ENCODE peak calls at places on chromosomes 12 and 14, in seven cellular contexts. J is anterior cingulate cortex; I is NCI-H2171 treated with DMSO at 0.1 percent for 48 hours; D is SJCRH30; P is putamen; K is Ammon's horn; B is stimulated activated CD4-positive, alpha-beta T cell treated with anti-CD3 and anti-CD28 coated beads, TNF-alpha, amount 100 ng/mL, for 1 hour. U is an unnamed sample.

GRCh38 chr12:31586703-31587102 is 4.2 kb downstream of the DENND5B start:
- DNase-seq in J (no peak), I (no peak), D (no peak), P (no peak), K (no peak), B (no peak), U (no peak)

GRCh38 chr12:109875572-109876131 is 4.7 kb downstream of the GLTP start:
- DNase-seq in J (no peak), I (peak), D (no peak), P (no peak), K (no peak), B (no peak), U (no peak)

GRCh38 chr14:64845878-64846277 is 33.8 kb downstream of the SPTB start:
- DNase-seq in J (no peak), I (no peak), D (peak), P (no peak), K (no peak), B (no peak), U (no peak)

GRCh38 chr12:24268663-24269186 is 319.3 kb upstream of the SOX5 start:
- DNase-seq in J (no peak), I (no peak), D (no peak), P (no peak), K (no peak), B (no peak), U (no peak)

GRCh38 chr12:48677782-48678181 is 4.3 kb downstream of the KANSL2 start:
- DNase-seq in J (no peak), I (no peak), D (no peak), P (no peak), K (no peak), B (no peak), U (no peak)

GRCh38 chr12:92294676-92295440 is 149.2 kb upstream of the BTG1 start:
- DNase-seq in J (no peak), I (no peak), D (no peak), P (no peak), K (no peak), B (no peak), U (no peak)

GRCh38 chr12:31629756-31630732 is 29.4 kb upstream of the ETFBKMT start:
- DNase-seq in J (no peak), I (no peak), D (peak), P (no peak), K (peak), B (no peak), U (no peak)

GRCh38 chr12:4824415-4824814 is 85.3 kb upstream of the KCNA1 start:
- DNase-seq in J (no peak), I (no peak), D (no peak), P (no peak), K (no peak), B (no peak), U (no peak)

GRCh38 chr12:78293039-78293686 is 462.5 kb downstream of the NAV3 start:
- DNase-seq in J (no peak), I (no peak), D (no peak), P (no peak), K (no peak), B (no peak), U (no peak)

GRCh38 chr14:102539544-102540309 is 30.2 kb upstream of the ANKRD9 start:
- DNase-seq in J (no peak), I (peak), D (peak), P (no peak), K (no peak), B (no peak), U (no peak)

GRCh38 chr14:81062816-81063215 is 107.4 kb downstream of the TSHR start:
- DNase-seq in J (no peak), I (peak), D (no peak), P (peak), K (peak), B (no peak), U (no peak)

GRCh38 chr12:52921488-52922165 is 16.8 kb upstream of the KRT8 start:
- DNase-seq in J (no peak), I (no peak), D (no peak), P (no peak), K (no peak), B (no peak), U (no peak)

GRCh38 chr12:57754411-57755193 is at the start of gene MARCHF9:
- DNase-seq in J (peak), I (peak), D (peak), P (no peak), K (peak), B (peak), U (peak)

GRCh38 chr12:3727877-3728632 is 24.9 kb downstream of the CRACR2A start:
- DNase-seq in J (no peak), I (peak), D (peak), P (no peak), K (no peak), B (no peak), U (no peak)

GRCh38 chr12:66048843-66049537 is 81.6 kb downstream of the LLPH start:
- DNase-seq in J (no peak), I (no peak), D (no peak), P (no peak), K (no peak), B (no peak), U (no peak)

GRCh38 chr12:15977999-15978398 is 66.9 kb downstream of the DERA start:
- DNase-seq in J (no peak), I (no peak), D (no peak), P (no peak), K (no peak), B (no peak), U (no peak)

GRCh38 chr14:105047283-105048016 is 17.8 kb downstream of the GPR132 start:
- DNase-seq in J (no peak), I (no peak), D (no peak), P (no peak), K (no peak), B (no peak), U (no peak)

GRCh38 chr14:76091036-76091435 is 60.7 kb upstream of the GPATCH2L start:
- DNase-seq in J (peak), I (no peak), D (peak), P (no peak), K (peak), B (no peak), U (no peak)

GRCh38 chr12:5556033-5556614 is 124.2 kb downstream of the NTF3 start:
- DNase-seq in J (no peak), I (no peak), D (no peak), P (no peak), K (no peak), B (no peak), U (no peak)

GRCh38 chr14:89391123-89391522 is 25.9 kb downstream of the FOXN3 start:
- DNase-seq in J (no peak), I (no peak), D (no peak), P (no peak), K (no peak), B (no peak), U (no peak)

GRCh38 chr12:122830517-122831214 is 4.6 kb upstream of the HIP1R start:
- DNase-seq in J (no peak), I (no peak), D (no peak), P (no peak), K (no peak), B (no peak), U (no peak)

GRCh38 chr14:105045710-105046326 is 19.4 kb downstream of the GPR132 start:
- DNase-seq in J (peak), I (peak), D (peak), P (peak), K (peak), B (peak), U (peak)

GRCh38 chr12:9711664-9712063 is 21.2 kb downstream of the CLECL1 start:
- DNase-seq in J (no peak), I (no peak), D (no peak), P (no peak), K (no peak), B (no peak), U (no peak)

GRCh38 chr12:56377989-56378316 is 15.3 kb upstream of the APOF start:
- DNase-seq in J (no peak), I (no peak), D (no peak), P (no peak), K (no peak), B (no peak), U (no peak)

GRCh38 chr12:122681814-122682213 is 21.3 kb downstream of the HCAR2 start:
- DNase-seq in J (no peak), I (no peak), D (no peak), P (peak), K (peak), B (no peak), U (no peak)

GRCh38 chr14:38839743-38840375 is 263.2 kb downstream of the SEC23A start:
- DNase-seq in J (no peak), I (no peak), D (no peak), P (no peak), K (no peak), B (no peak), U (no peak)